ENCODE peak calls at places on chromosome 11, in eight cellular contexts. One of them, this sample, is unnamed.

GRCh38 chr11:119684361-119685072 is 44.5 kb downstream of the NECTIN1 start:
- DNase-seq in CD8-positive, alpha-beta memory T cell: no peak
- DNase-seq in CD8-positive, alpha-beta T cell: no peak
- DNase-seq in PC-3: peak; percentile 95
- DNase-seq in neural progenitor cell: no peak
- DNase-seq in CD4-positive, alpha-beta T cell: no peak
- DNase-seq in cardiac muscle cell: peak; percentile 64
- DNase-seq in tibial nerve: no peak
- DNase-seq in this sample: no peak

GRCh38 chr11:11450744-11451362 is 97.8 kb upstream of the CSNK2A3 start:
- DNase-seq in PC-3: peak; percentile 51
- DNase-seq in tibial nerve: no peak
- DNase-seq in CD8-positive, alpha-beta T cell: no peak
- DNase-seq in cardiac muscle cell: peak; percentile 52
- DNase-seq in CD8-positive, alpha-beta memory T cell: no peak
- DNase-seq in neural progenitor cell: no peak
- DNase-seq in CD4-positive, alpha-beta T cell: no peak
- DNase-seq in this sample: no peak

GRCh38 chr11:47389577-47390072 is 11.3 kb upstream of the SPI1 start:
- DNase-seq in CD8-positive, alpha-beta T cell: no peak
- DNase-seq in tibial nerve: no peak
- DNase-seq in PC-3: no peak
- DNase-seq in CD4-positive, alpha-beta T cell: no peak
- DNase-seq in CD8-positive, alpha-beta memory T cell: no peak
- DNase-seq in cardiac muscle cell: no peak
- DNase-seq in neural progenitor cell: no peak
- DNase-seq in this sample: no peak

GRCh38 chr11:44774131-44774530 is 47.4 kb downstream of the TSPAN18 start:
- DNase-seq in CD8-positive, alpha-beta memory T cell: no peak
- DNase-seq in tibial nerve: peak; percentile 28
- DNase-seq in neural progenitor cell: no peak
- DNase-seq in CD8-positive, alpha-beta T cell: no peak
- DNase-seq in cardiac muscle cell: no peak
- DNase-seq in CD4-positive, alpha-beta T cell: no peak
- DNase-seq in PC-3: no peak
- DNase-seq in this sample: no peak

GRCh38 chr11:121800240-121800639 is 315.8 kb downstream of the BLID start:
- DNase-seq in CD8-positive, alpha-beta memory T cell: no peak
- DNase-seq in cardiac muscle cell: no peak
- DNase-seq in CD4-positive, alpha-beta T cell: no peak
- DNase-seq in CD8-positive, alpha-beta T cell: no peak
- DNase-seq in tibial nerve: no peak
- DNase-seq in PC-3: no peak
- DNase-seq in neural progenitor cell: no peak
- DNase-seq in this sample: no peak

GRCh38 chr11:13952668-13953067 is 9.9 kb upstream of the SPON1 start:
- DNase-seq in CD8-positive, alpha-beta T cell: no peak
- DNase-seq in CD8-positive, alpha-beta memory T cell: no peak
- DNase-seq in neural progenitor cell: no peak
- DNase-seq in cardiac muscle cell: no peak
- DNase-seq in PC-3: no peak
- DNase-seq in CD4-positive, alpha-beta T cell: no peak
- DNase-seq in tibial nerve: no peak
- DNase-seq in this sample: no peak

GRCh38 chr11:61026121-61027031 is 54.9 kb downstream of the CD6 start:
- DNase-seq in neural progenitor cell: no peak
- DNase-seq in tibial nerve: no peak
- DNase-seq in cardiac muscle cell: no peak
- DNase-seq in PC-3: no peak
- DNase-seq in CD8-positive, alpha-beta T cell: peak; percentile 76
- DNase-seq in CD8-positive, alpha-beta memory T cell: peak; percentile 70
- DNase-seq in CD4-positive, alpha-beta T cell: peak; percentile 57
- DNase-seq in this sample: no peak

GRCh38 chr11:69218271-69218682 is 62.5 kb downstream of the SMIM38 start:
- DNase-seq in neural progenitor cell: no peak
- DNase-seq in PC-3: no peak
- DNase-seq in CD4-positive, alpha-beta T cell: peak; percentile 8
- DNase-seq in CD8-positive, alpha-beta T cell: peak; percentile 45
- DNase-seq in CD8-positive, alpha-beta memory T cell: no peak
- DNase-seq in cardiac muscle cell: no peak
- DNase-seq in tibial nerve: no peak
- DNase-seq in this sample: no peak

GRCh38 chr11:13923716-13924650 is 38.5 kb upstream of the SPON1 start:
- DNase-seq in tibial nerve: no peak
- DNase-seq in PC-3: peak; percentile 75
- DNase-seq in CD4-positive, alpha-beta T cell: no peak
- DNase-seq in cardiac muscle cell: no peak
- DNase-seq in neural progenitor cell: no peak
- DNase-seq in CD8-positive, alpha-beta T cell: peak; percentile 62
- DNase-seq in CD8-positive, alpha-beta memory T cell: no peak
- DNase-seq in this sample: no peak

GRCh38 chr11:8863838-8864237 is 47.2 kb upstream of the AKIP1 start:
- DNase-seq in CD8-positive, alpha-beta T cell: no peak
- DNase-seq in cardiac muscle cell: peak; percentile 41
- DNase-seq in PC-3: peak; percentile 57
- DNase-seq in CD4-positive, alpha-beta T cell: no peak
- DNase-seq in neural progenitor cell: no peak
- DNase-seq in CD8-positive, alpha-beta memory T cell: no peak
- DNase-seq in tibial nerve: no peak
- DNase-seq in this sample: no peak

GRCh38 chr11:6619021-6619745 is at the start of gene TPP1:
- DNase-seq in neural progenitor cell: peak; percentile 96
- DNase-seq in PC-3: peak; percentile 93
- DNase-seq in CD8-positive, alpha-beta memory T cell: peak; percentile 95
- DNase-seq in CD4-positive, alpha-beta T cell: peak; percentile 84
- DNase-seq in CD8-positive, alpha-beta T cell: peak; percentile 91
- DNase-seq in tibial nerve: peak; percentile 90
- DNase-seq in cardiac muscle cell: peak; percentile 95
- DNase-seq in this sample: peak; percentile 95

GRCh38 chr11:17979770-17980371 is 33.0 kb downstream of the SERGEF start:
- DNase-seq in neural progenitor cell: peak; percentile 54
- DNase-seq in cardiac muscle cell: peak; percentile 22
- DNase-seq in CD4-positive, alpha-beta T cell: no peak
- DNase-seq in PC-3: peak; percentile 61
- DNase-seq in CD8-positive, alpha-beta memory T cell: peak; percentile 55
- DNase-seq in CD8-positive, alpha-beta T cell: peak; percentile 52
- DNase-seq in tibial nerve: no peak
- DNase-seq in this sample: no peak

GRCh38 chr11:28529540-28530410 is 421.6 kb downstream of the METTL15 start:
- DNase-seq in CD8-positive, alpha-beta memory T cell: no peak
- DNase-seq in PC-3: peak; percentile 83
- DNase-seq in CD8-positive, alpha-beta T cell: no peak
- DNase-seq in neural progenitor cell: peak; percentile 62
- DNase-seq in cardiac muscle cell: peak; percentile 81
- DNase-seq in tibial nerve: no peak
- DNase-seq in CD4-positive, alpha-beta T cell: no peak
- DNase-seq in this sample: no peak

GRCh38 chr11:7597620-7598019 is 75.7 kb downstream of the CYB5R2 start:
- DNase-seq in tibial nerve: no peak
- DNase-seq in CD8-positive, alpha-beta memory T cell: no peak
- DNase-seq in neural progenitor cell: no peak
- DNase-seq in CD8-positive, alpha-beta T cell: no peak
- DNase-seq in CD4-positive, alpha-beta T cell: no peak
- DNase-seq in cardiac muscle cell: no peak
- DNase-seq in PC-3: peak; percentile 83
- DNase-seq in this sample: no peak

GRCh38 chr11:92154611-92155010 is 70.0 kb upstream of the FAT3 start:
- DNase-seq in tibial nerve: no peak
- DNase-seq in neural progenitor cell: no peak
- DNase-seq in CD4-positive, alpha-beta T cell: no peak
- DNase-seq in CD8-positive, alpha-beta memory T cell: no peak
- DNase-seq in cardiac muscle cell: no peak
- DNase-seq in CD8-positive, alpha-beta T cell: no peak
- DNase-seq in PC-3: no peak
- DNase-seq in this sample: no peak

GRCh38 chr11:71963468-71963867 is 34.6 kb downstream of the RNF121 start:
- DNase-seq in CD8-positive, alpha-beta memory T cell: no peak
- DNase-seq in tibial nerve: no peak
- DNase-seq in CD4-positive, alpha-beta T cell: no peak
- DNase-seq in cardiac muscle cell: no peak
- DNase-seq in CD8-positive, alpha-beta T cell: no peak
- DNase-seq in PC-3: no peak
- DNase-seq in neural progenitor cell: no peak
- DNase-seq in this sample: no peak
- H3K27ac ChIP-seq in CD8-positive, alpha-beta memory T cell: no peak overlapping the region
- H3K27ac ChIP-seq in tibial nerve: no peak overlapping the region
- H3K27ac ChIP-seq in CD4-positive, alpha-beta T cell: no peak overlapping the region
- H3K27ac ChIP-seq in cardiac muscle cell: no peak overlapping the region
- H3K27ac ChIP-seq in CD8-positive, alpha-beta T cell: no peak overlapping the region
- H3K27ac ChIP-seq in PC-3: no peak overlapping the region
- H3K27ac ChIP-seq in neural progenitor cell: no peak overlapping the region
- H3K27ac ChIP-seq in this sample: no peak overlapping the region

DNA sequence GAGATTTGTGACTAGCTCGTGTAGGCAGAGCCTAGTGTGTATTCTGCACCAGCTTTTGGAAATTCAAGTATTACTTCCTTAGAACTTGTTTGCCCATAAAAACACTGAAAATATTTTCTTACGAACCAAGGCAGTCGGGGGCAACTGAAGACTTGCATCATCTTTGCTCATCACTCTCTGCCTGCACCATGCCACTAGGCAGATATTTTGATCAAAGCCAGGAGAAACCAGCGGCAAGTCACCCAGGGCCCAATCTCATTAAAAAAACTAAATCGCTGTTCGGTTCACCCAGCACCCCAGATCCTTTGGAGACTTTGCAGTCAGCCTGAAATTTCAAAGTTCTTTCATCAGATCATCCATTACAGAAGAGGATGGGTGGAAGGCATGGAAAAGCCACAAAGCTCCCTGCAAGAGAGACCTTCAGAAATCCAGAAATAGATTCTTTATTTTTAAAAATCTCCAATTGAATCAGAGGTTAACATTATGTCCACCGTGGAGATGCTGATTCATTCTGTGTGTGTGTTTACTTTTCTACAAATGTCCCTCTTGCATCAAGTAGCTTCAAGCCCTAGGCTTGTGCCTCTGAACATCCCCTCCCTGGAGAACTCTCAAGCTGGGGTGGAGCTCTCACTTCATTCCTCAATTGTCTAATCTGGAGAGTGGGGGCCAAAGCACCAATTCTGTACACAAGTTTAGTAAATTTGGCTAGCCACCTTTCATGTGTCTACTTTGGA is 78.4 kb downstream of the ETS1 start:
- DNase-seq in tibial nerve: no peak
- DNase-seq in CD8-positive, alpha-beta memory T cell: no peak
- DNase-seq in CD8-positive, alpha-beta T cell: no peak
- DNase-seq in PC-3: peak; percentile 83
- DNase-seq in neural progenitor cell: no peak
- DNase-seq in CD4-positive, alpha-beta T cell: no peak
- DNase-seq in cardiac muscle cell: no peak
- DNase-seq in this sample: no peak
- H3K27ac ChIP-seq in tibial nerve: peak overlapping the region; percentile 67
- H3K27ac ChIP-seq in CD8-positive, alpha-beta memory T cell: peak overlapping the region; percentile 41
- H3K27ac ChIP-seq in CD8-positive, alpha-beta T cell: peak overlapping the region; percentile 48
- H3K27ac ChIP-seq in PC-3: peak overlapping the region; percentile 85
- H3K27ac ChIP-seq in neural progenitor cell: no peak overlapping the region
- H3K27ac ChIP-seq in CD4-positive, alpha-beta T cell: peak overlapping the region; percentile 93
- H3K27ac ChIP-seq in cardiac muscle cell: no peak overlapping the region
- H3K27ac ChIP-seq in this sample: no peak overlapping the region

GRCh38 chr11:67582026-67582425 is 1.6 kb upstream of the GSTP1 start:
- DNase-seq in cardiac muscle cell: no peak
- DNase-seq in CD4-positive, alpha-beta T cell: no peak
- DNase-seq in tibial nerve: no peak
- DNase-seq in PC-3: no peak
- DNase-seq in neural progenitor cell: no peak
- DNase-seq in CD8-positive, alpha-beta memory T cell: no peak
- DNase-seq in CD8-positive, alpha-beta T cell: no peak
- DNase-seq in this sample: no peak
- H3K27ac ChIP-seq in cardiac muscle cell: no peak overlapping the region
- H3K27ac ChIP-seq in CD4-positive, alpha-beta T cell: no peak overlapping the region
- H3K27ac ChIP-seq in tibial nerve: no peak overlapping the region
- H3K27ac ChIP-seq in PC-3: no peak overlapping the region
- H3K27ac ChIP-seq in neural progenitor cell: no peak overlapping the region
- H3K27ac ChIP-seq in CD8-positive, alpha-beta memory T cell: no peak overlapping the region
- H3K27ac ChIP-seq in CD8-positive, alpha-beta T cell: no peak overlapping the region
- H3K27ac ChIP-seq in this sample: no peak overlapping the region

GRCh38 chr11:76542436-76542835 is 97.6 kb downstream of the EMSY start:
- DNase-seq in CD8-positive, alpha-beta memory T cell: no peak
- DNase-seq in CD4-positive, alpha-beta T cell: no peak
- DNase-seq in tibial nerve: no peak
- DNase-seq in CD8-positive, alpha-beta T cell: no peak
- DNase-seq in neural progenitor cell: no peak
- DNase-seq in cardiac muscle cell: no peak
- DNase-seq in PC-3: peak; percentile 62
- DNase-seq in this sample: no peak
- H3K27ac ChIP-seq in CD8-positive, alpha-beta memory T cell: no peak overlapping the region
- H3K27ac ChIP-seq in CD4-positive, alpha-beta T cell: no peak overlapping the region
- H3K27ac ChIP-seq in tibial nerve: no peak overlapping the region
- H3K27ac ChIP-seq in CD8-positive, alpha-beta T cell: no peak overlapping the region
- H3K27ac ChIP-seq in neural progenitor cell: no peak overlapping the region
- H3K27ac ChIP-seq in cardiac muscle cell: no peak overlapping the region
- H3K27ac ChIP-seq in PC-3: peak overlapping the region; percentile 93
- H3K27ac ChIP-seq in this sample: no peak overlapping the region

GRCh38 chr11:76700177-76701100 is 29.9 kb upstream of the LRRC32 start:
- DNase-seq in CD8-positive, alpha-beta memory T cell: no peak
- DNase-seq in cardiac muscle cell: peak; percentile 81
- DNase-seq in CD8-positive, alpha-beta T cell: no peak
- DNase-seq in tibial nerve: no peak
- DNase-seq in CD4-positive, alpha-beta T cell: no peak
- DNase-seq in neural progenitor cell: no peak
- DNase-seq in PC-3: peak; percentile 61
- DNase-seq in this sample: no peak
- H3K27ac ChIP-seq in CD8-positive, alpha-beta memory T cell: peak overlapping the region; percentile 75
- H3K27ac ChIP-seq in cardiac muscle cell: no peak overlapping the region
- H3K27ac ChIP-seq in CD8-positive, alpha-beta T cell: no peak overlapping the region
- H3K27ac ChIP-seq in tibial nerve: no peak overlapping the region
- H3K27ac ChIP-seq in CD4-positive, alpha-beta T cell: no peak overlapping the region
- H3K27ac ChIP-seq in neural progenitor cell: no peak overlapping the region
- H3K27ac ChIP-seq in PC-3: no peak overlapping the region
- H3K27ac ChIP-seq in this sample: no peak overlapping the region

DNA sequence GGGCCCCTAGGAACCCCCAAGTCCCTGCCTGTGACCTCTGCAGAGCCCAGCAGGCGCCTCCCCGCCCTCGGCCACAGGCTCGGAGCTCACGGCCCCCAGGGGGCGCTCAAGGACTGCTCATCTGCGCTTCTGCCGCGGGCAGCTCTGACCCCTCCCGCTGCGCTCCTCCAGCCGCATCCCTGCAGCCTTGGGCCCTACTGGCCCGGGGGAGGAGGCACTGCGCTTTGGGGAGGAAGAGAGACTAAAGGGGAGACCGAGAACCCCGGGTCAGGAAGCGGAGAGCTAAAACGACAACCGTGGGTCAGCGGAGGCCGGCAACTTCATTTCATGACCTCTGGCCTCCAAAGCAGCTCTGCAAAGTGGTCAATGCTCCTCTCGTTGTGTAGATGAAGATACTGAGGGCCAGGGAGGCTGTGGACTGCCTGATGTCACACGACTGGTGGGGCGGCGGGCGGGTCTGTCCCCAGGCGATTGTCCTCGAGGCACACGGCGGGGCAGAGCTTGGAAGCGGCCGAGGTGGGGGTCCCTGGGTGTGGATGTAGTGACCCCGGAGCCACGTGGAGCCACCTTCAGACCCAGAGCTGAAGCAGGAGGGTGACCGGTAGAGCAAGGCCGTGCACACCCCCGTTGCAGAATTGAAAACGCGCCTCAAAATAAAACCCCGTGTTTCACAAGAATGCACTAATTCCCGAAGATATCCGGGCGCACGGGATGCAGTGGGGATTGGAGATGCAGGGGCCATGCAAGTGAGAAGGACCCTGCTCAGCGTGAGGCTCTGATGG is 2.7 kb upstream of the KRTAP5-6 start:
- DNase-seq in neural progenitor cell: peak; percentile 94
- DNase-seq in CD8-positive, alpha-beta memory T cell: peak; percentile 82
- DNase-seq in tibial nerve: peak; percentile 67
- DNase-seq in PC-3: peak; percentile 86
- DNase-seq in CD8-positive, alpha-beta T cell: peak; percentile 90
- DNase-seq in cardiac muscle cell: peak; percentile 84
- DNase-seq in CD4-positive, alpha-beta T cell: peak; percentile 87
- DNase-seq in this sample: peak; percentile 85
- H3K27ac ChIP-seq in neural progenitor cell: no peak overlapping the region
- H3K27ac ChIP-seq in CD8-positive, alpha-beta memory T cell: no peak overlapping the region
- H3K27ac ChIP-seq in tibial nerve: no peak overlapping the region
- H3K27ac ChIP-seq in PC-3: no peak overlapping the region
- H3K27ac ChIP-seq in CD8-positive, alpha-beta T cell: no peak overlapping the region
- H3K27ac ChIP-seq in cardiac muscle cell: no peak overlapping the region
- H3K27ac ChIP-seq in CD4-positive, alpha-beta T cell: no peak overlapping the region
- H3K27ac ChIP-seq in this sample: peak overlapping the region; percentile 80